ENCODE peak calls at places on chromosomes 13 and 19, in five cellular contexts. One of them, this sample, is unnamed.

GRCh38 chr19:12779162-12779993 is 4.0 kb upstream of the HOOK2 start:
- DNase-seq in neural progenitor cell: peak
- DNase-seq in BJ: no peak
- DNase-seq in fibroblast of pulmonary artery: peak
- DNase-seq in neural crest cell: peak
- DNase-seq in this sample: no peak

GRCh38 chr13:31765441-31765840 is 26.1 kb downstream of the RXFP2 start:
- DNase-seq in BJ: peak
- DNase-seq in neural crest cell: no peak
- DNase-seq in neural progenitor cell: no peak
- DNase-seq in fibroblast of pulmonary artery: peak
- DNase-seq in this sample: no peak

GRCh38 chr13:33744589-33745369 is 73.2 kb upstream of the RFC3 start:
- DNase-seq in neural crest cell: no peak
- DNase-seq in neural progenitor cell: no peak
- DNase-seq in fibroblast of pulmonary artery: peak
- DNase-seq in BJ: no peak
- DNase-seq in this sample: no peak

GRCh38 chr13:99654076-99654475 is 152.8 kb downstream of the TM9SF2 start:
- DNase-seq in fibroblast of pulmonary artery: no peak
- DNase-seq in neural progenitor cell: no peak
- DNase-seq in neural crest cell: no peak
- DNase-seq in BJ: no peak
- DNase-seq in this sample: no peak

GRCh38 chr13:71610876-71611275 is 256.1 kb downstream of the DACH1 start:
- DNase-seq in BJ: no peak
- DNase-seq in fibroblast of pulmonary artery: no peak
- DNase-seq in neural progenitor cell: no peak
- DNase-seq in neural crest cell: no peak
- DNase-seq in this sample: no peak

GRCh38 chr13:76885203-76886004 is 801 bp downstream of the KCTD12 start:
- DNase-seq in neural crest cell: peak
- DNase-seq in fibroblast of pulmonary artery: peak
- DNase-seq in neural progenitor cell: peak
- DNase-seq in BJ: no peak
- DNase-seq in this sample: peak

GRCh38 chr13:111202745-111203144 is 87.6 kb downstream of the ARHGEF7 start:
- DNase-seq in fibroblast of pulmonary artery: peak
- DNase-seq in neural crest cell: no peak
- DNase-seq in BJ: no peak
- DNase-seq in neural progenitor cell: no peak
- DNase-seq in this sample: no peak

GRCh38 chr13:34416833-34417425 is 525.1 kb upstream of the NBEA start:
- DNase-seq in fibroblast of pulmonary artery: peak
- DNase-seq in BJ: no peak
- DNase-seq in neural crest cell: no peak
- DNase-seq in neural progenitor cell: no peak
- DNase-seq in this sample: no peak

GRCh38 chr13:41111454-41111853 is 21.1 kb downstream of the KBTBD6 start:
- DNase-seq in fibroblast of pulmonary artery: peak
- DNase-seq in neural progenitor cell: no peak
- DNase-seq in neural crest cell: no peak
- DNase-seq in BJ: no peak
- DNase-seq in this sample: no peak

GRCh38 chr13:41107584-41108014 is 25.0 kb downstream of the KBTBD6 start:
- DNase-seq in neural progenitor cell: peak
- DNase-seq in neural crest cell: no peak
- DNase-seq in BJ: no peak
- DNase-seq in fibroblast of pulmonary artery: no peak
- DNase-seq in this sample: peak

DNA sequence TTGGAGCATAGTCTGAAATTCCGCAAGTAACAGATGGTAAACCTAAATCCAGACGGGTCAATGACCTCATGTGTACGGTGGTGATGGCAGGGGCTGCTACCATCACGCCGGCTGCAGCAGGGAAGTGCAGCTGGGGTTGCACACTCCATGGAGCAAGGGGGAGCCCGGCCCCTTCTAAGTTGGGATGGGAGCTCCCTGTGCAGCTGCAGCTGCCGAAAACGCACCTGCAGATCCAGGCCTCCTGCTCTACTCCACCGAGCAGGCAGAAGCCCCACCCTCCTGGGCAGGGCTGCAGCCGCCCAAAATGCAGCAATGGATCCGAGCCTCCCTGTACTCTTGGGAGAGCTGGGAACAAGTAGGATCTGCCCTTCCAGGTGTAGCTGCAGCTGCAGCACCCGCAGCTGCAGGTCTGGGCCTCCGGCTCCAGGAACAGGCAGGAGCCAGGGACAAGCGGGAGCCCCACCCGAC is 25.5 kb downstream of the KBTBD6 start:
- DNase-seq in BJ: no peak
- DNase-seq in neural progenitor cell: peak
- DNase-seq in neural crest cell: no peak
- DNase-seq in fibroblast of pulmonary artery: no peak
- DNase-seq in this sample: peak
- TF ChIP-seq CTCF in BJ: no peak
- TF ChIP-seq CTCF in neural progenitor cell: no peak
- TF ChIP-seq CTCF in neural crest cell: no peak
- TF ChIP-seq CTCF in fibroblast of pulmonary artery: no peak
- TF ChIP-seq CTCF in this sample: no peak

DNA sequence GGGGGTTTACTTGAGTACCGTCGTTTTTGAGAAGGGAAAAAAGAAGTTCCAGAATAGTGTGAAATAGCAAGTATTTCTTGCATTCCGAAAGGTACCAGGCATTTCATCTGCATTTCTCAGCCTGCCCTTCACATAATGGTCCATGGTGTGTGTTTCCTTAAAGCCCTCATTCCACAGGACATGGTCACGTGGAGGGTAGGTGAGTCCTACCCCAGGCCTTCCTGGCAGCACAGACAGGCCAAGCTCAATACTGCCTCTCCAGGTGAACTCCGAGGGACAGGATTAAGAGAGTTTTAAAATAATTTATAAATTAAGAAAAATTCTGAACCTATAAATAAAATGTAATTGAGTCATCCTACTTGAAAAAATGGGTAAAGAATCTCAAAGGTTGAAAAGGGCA is 64.7 kb downstream of the TNFRSF19 start:
- DNase-seq in neural progenitor cell: no peak
- DNase-seq in BJ: no peak
- DNase-seq in neural crest cell: no peak
- DNase-seq in fibroblast of pulmonary artery: no peak
- DNase-seq in this sample: no peak
- TF ChIP-seq CTCF in neural progenitor cell: no peak
- TF ChIP-seq CTCF in BJ: no peak
- TF ChIP-seq CTCF in neural crest cell: no peak
- TF ChIP-seq CTCF in fibroblast of pulmonary artery: no peak
- TF ChIP-seq CTCF in this sample: peak

GRCh38 chr13:25044071-25044470 is 51.9 kb upstream of the PABPC3 start:
- DNase-seq in BJ: no peak
- DNase-seq in neural progenitor cell: no peak
- DNase-seq in fibroblast of pulmonary artery: no peak
- DNase-seq in neural crest cell: no peak
- DNase-seq in this sample: no peak

GRCh38 chr13:25042141-25042540 is 53.8 kb upstream of the PABPC3 start:
- DNase-seq in fibroblast of pulmonary artery: no peak
- DNase-seq in BJ: no peak
- DNase-seq in neural progenitor cell: no peak
- DNase-seq in neural crest cell: no peak
- DNase-seq in this sample: no peak

GRCh38 chr13:25051065-25051464 is 44.9 kb upstream of the PABPC3 start:
- DNase-seq in BJ: no peak
- DNase-seq in neural crest cell: no peak
- DNase-seq in neural progenitor cell: no peak
- DNase-seq in fibroblast of pulmonary artery: no peak
- DNase-seq in this sample: no peak

GRCh38 chr13:25046985-25047660 is 48.8 kb upstream of the PABPC3 start:
- DNase-seq in BJ: no peak
- DNase-seq in neural crest cell: peak
- DNase-seq in neural progenitor cell: peak
- DNase-seq in fibroblast of pulmonary artery: peak
- DNase-seq in this sample: peak

DNA sequence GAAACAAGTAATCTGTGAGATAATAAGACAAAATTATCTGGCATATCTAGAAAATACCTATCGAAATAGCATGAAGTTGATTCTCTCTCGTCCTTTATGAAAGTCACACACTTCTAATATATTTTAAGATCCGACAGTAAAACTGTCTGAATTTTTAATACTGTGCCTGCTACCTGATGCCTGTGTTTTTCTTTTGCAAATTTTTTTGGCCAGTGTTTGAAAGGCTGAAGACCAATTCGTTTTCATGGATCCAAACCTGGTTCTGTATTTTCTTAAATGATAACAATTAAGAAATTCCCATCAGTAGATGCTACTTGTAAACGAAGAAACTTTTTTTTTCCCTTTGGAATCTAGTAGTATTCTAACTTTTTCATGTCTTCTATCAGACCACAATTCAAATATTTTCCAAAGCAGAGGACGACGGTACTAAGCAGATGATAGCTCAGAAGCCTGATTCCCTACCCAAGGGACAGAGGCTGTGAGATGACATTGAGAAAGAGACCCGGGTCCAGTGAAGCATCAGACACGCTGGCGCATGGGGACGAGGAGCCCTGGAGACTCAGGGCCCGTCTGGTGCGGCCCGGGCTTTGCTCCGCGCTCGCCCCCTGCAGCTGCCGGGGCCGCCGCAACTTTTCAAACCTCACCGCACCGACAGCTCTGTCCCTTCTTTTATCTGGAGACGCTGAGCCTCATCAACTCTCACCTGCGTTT is 49.5 kb upstream of the PABPC3 start:
- DNase-seq in neural progenitor cell: peak
- DNase-seq in neural crest cell: peak
- DNase-seq in BJ: no peak
- DNase-seq in fibroblast of pulmonary artery: no peak
- DNase-seq in this sample: no peak
- TF ChIP-seq CTCF in neural progenitor cell: no peak
- TF ChIP-seq CTCF in neural crest cell: peak
- TF ChIP-seq CTCF in BJ: no peak
- TF ChIP-seq CTCF in fibroblast of pulmonary artery: no peak
- TF ChIP-seq CTCF in this sample: peak

DNA sequence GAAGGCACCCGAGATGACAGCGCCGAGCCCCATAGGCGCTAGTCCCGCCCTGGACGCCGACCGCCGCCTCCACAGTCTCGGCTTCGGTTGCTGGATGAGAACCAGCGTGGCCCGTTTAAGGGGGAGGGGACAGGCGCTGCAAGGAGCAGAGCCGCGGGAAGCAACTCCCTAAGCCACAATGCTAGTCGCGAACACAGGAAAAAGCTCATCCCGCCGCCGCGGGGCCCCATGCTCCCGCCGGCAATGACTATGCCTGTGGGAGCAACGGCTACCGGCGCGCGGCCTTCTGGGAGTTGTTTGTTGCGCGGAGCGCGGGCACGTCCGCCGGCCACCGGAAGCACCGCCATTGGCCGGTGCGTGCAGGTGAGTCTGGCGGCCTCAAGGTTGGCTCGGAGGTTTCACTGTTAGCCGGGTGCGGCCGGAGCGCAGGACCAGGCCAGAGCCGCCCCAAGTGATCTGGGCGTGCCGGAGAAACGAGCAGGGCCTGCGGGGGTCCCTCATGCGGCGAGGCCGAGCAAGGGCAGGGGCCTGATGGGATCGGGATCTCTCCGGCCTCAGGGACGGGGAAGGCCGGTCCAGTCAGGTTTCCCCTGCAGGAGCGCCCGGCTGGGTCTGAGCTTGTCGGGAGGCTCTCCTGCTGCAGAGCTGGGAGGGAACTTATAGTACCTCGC is at the start of gene ZNF544:
- DNase-seq in fibroblast of pulmonary artery: peak
- DNase-seq in neural crest cell: peak
- DNase-seq in BJ: no peak
- DNase-seq in neural progenitor cell: peak
- DNase-seq in this sample: peak
- TF ChIP-seq CTCF in fibroblast of pulmonary artery: peak
- TF ChIP-seq CTCF in neural crest cell: no peak
- TF ChIP-seq CTCF in BJ: peak
- TF ChIP-seq CTCF in neural progenitor cell: peak
- TF ChIP-seq CTCF in this sample: no peak